ENCODE peak calls at places on chromosomes 13 and 19, in five cellular contexts. Z, H, Q, E and B are unnamed samples.

GRCh38 chr13:109412232-109412935 is 374.0 kb downstream of the IRS2 start:
- DNase-seq in Z (peak), H (peak), Q (peak), E (peak), B (peak)

GRCh38 chr13:44667950-44668349 is 91.8 kb upstream of the TSC22D1 start:
- DNase-seq in Z (no peak), H (no peak), Q (peak), E (peak), B (peak)

GRCh38 chr19:28318469-28319179 is 894.3 kb downstream of the UQCRFS1 start:
- DNase-seq in Z (no peak), H (no peak), Q (no peak), E (no peak), B (no peak)

GRCh38 chr13:110806636-110807035 is 93.1 kb downstream of the ING1 start:
- DNase-seq in Z (no peak), H (no peak), Q (no peak), E (no peak), B (no peak)

GRCh38 chr13:99900960-99901359 is 70.6 kb downstream of the ZIC5 start:
- DNase-seq in Z (no peak), H (no peak), Q (no peak), E (no peak), B (no peak)

GRCh38 chr19:7868326-7868670 is 5.9 kb downstream of the PRR36 start:
- DNase-seq in Z (peak), H (no peak), Q (peak), E (no peak), B (peak)

GRCh38 chr19:11024259-11024658 is 63.4 kb downstream of the SMARCA4 start:
- DNase-seq in Z (no peak), H (no peak), Q (no peak), E (no peak), B (no peak)

GRCh38 chr13:90974249-90974954 is 373.1 kb upstream of the MIR17HG start:
- DNase-seq in Z (no peak), H (no peak), Q (no peak), E (no peak), B (no peak)

GRCh38 chr13:110922506-110922905 is 7.6 kb upstream of the ANKRD10 start:
- DNase-seq in Z (peak), H (no peak), Q (no peak), E (no peak), B (no peak)

GRCh38 chr19:29564574-29565005 is 38.8 kb downstream of the VSTM2B start:
- DNase-seq in Z (no peak), H (no peak), Q (no peak), E (no peak), B (no peak)

GRCh38 chr13:30004204-30004603 is 153.8 kb upstream of the UBL3 start:
- DNase-seq in Z (no peak), H (no peak), Q (no peak), E (no peak), B (no peak)

GRCh38 chr13:47076536-47076935 is 179.7 kb upstream of the HTR2A start:
- DNase-seq in Z (no peak), H (no peak), Q (peak), E (no peak), B (no peak)

GRCh38 chr13:51676739-51677138 is 92.5 kb downstream of the WDFY2 start:
- DNase-seq in Z (no peak), H (no peak), Q (no peak), E (no peak), B (no peak)

GRCh38 chr13:94110011-94110410 is 369.5 kb downstream of the DCT start:
- DNase-seq in Z (no peak), H (no peak), Q (no peak), E (no peak), B (no peak)

GRCh38 chr13:114200673-114201005 is 21.6 kb downstream of the CFAP97D2 start:
- DNase-seq in Z (no peak), H (no peak), Q (no peak), E (no peak), B (no peak)

GRCh38 chr19:16898306-16899015 is 9.7 kb downstream of the F2RL3 start:
- DNase-seq in Z (no peak), H (no peak), Q (no peak), E (no peak), B (no peak)

GRCh38 chr13:107835339-107836018 is 379.9 kb downstream of the LIG4 start:
- DNase-seq in Z (no peak), H (no peak), Q (no peak), E (no peak), B (peak)

GRCh38 chr13:26749905-26750304 is 10.7 kb downstream of the GPR12 start:
- DNase-seq in Z (no peak), H (no peak), Q (no peak), E (no peak), B (no peak)

GRCh38 chr13:113225515-113225914 is 16.1 kb downstream of the CUL4A start:
- DNase-seq in Z (no peak), H (no peak), Q (no peak), E (no peak), B (no peak)

GRCh38 chr13:75432045-75432444 is 49.9 kb downstream of the TBC1D4 start:
- DNase-seq in Z (no peak), H (no peak), Q (no peak), E (no peak), B (peak)

GRCh38 chr19:35135389-35135909 is 590 bp upstream of the LGI4 start:
- DNase-seq in Z (peak), H (no peak), Q (peak), E (peak), B (peak)

GRCh38 chr13:69997061-69997460 is 110.6 kb upstream of the ATXN8OS start:
- DNase-seq in Z (no peak), H (no peak), Q (no peak), E (no peak), B (no peak)

GRCh38 chr19:17605117-17605516 is 49.7 kb downstream of the COLGALT1 start:
- DNase-seq in Z (no peak), H (no peak), Q (no peak), E (no peak), B (no peak)

GRCh38 chr13:39374741-39375189 is 228.2 kb downstream of the LHFPL6 start:
- DNase-seq in Z (no peak), H (no peak), Q (peak), E (no peak), B (no peak)

GRCh38 chr19:47075179-47075811 is 26.9 kb upstream of the TMEM160 start:
- DNase-seq in Z (no peak), H (no peak), Q (no peak), E (no peak), B (no peak)

GRCh38 chr13:41224113-41225110 is 30.0 kb upstream of the KBTBD7 start:
- DNase-seq in Z (no peak), H (no peak), Q (peak), E (no peak), B (peak)

GRCh38 chr13:56351041-56351440 is 789.7 kb upstream of the PRR20A start:
- DNase-seq in Z (peak), H (peak), Q (no peak), E (no peak), B (no peak)

GRCh38 chr19:28963481-28964245 is 249.3 kb downstream of the UQCRFS1 start:
- DNase-seq in Z (no peak), H (no peak), Q (no peak), E (no peak), B (no peak)

GRCh38 chr19:12834418-12834943 is at the start of gene RTBDN:
- DNase-seq in Z (peak), H (no peak), Q (no peak), E (no peak), B (no peak)

GRCh38 chr19:54203151-54203611 is 2.5 kb downstream of the RPS9 start:
- DNase-seq in Z (no peak), H (no peak), Q (no peak), E (no peak), B (no peak)

GRCh38 chr19:49589391-49589790 is 1.6 kb upstream of the PRR12 start:
- DNase-seq in Z (no peak), H (no peak), Q (peak), E (no peak), B (no peak)

GRCh38 chr13:32134991-32135390 is 103.4 kb downstream of the FRY start:
- DNase-seq in Z (no peak), H (no peak), Q (peak), E (no peak), B (peak)

GRCh38 chr13:85806553-85807175 is 7.4 kb upstream of the SLITRK6 start:
- DNase-seq in Z (no peak), H (no peak), Q (peak), E (peak), B (peak)

GRCh38 chr13:100811906-100812305 is 137.3 kb upstream of the TMTC4 start:
- DNase-seq in Z (no peak), H (no peak), Q (no peak), E (no peak), B (no peak)

GRCh38 chr13:98918771-98919170 is 59.1 kb downstream of the DOCK9 start:
- DNase-seq in Z (no peak), H (no peak), Q (no peak), E (no peak), B (no peak)

GRCh38 chr19:6963259-6963852 is 57.9 kb downstream of the MBD3L2B start:
- DNase-seq in Z (no peak), H (no peak), Q (no peak), E (no peak), B (no peak)

DNA sequence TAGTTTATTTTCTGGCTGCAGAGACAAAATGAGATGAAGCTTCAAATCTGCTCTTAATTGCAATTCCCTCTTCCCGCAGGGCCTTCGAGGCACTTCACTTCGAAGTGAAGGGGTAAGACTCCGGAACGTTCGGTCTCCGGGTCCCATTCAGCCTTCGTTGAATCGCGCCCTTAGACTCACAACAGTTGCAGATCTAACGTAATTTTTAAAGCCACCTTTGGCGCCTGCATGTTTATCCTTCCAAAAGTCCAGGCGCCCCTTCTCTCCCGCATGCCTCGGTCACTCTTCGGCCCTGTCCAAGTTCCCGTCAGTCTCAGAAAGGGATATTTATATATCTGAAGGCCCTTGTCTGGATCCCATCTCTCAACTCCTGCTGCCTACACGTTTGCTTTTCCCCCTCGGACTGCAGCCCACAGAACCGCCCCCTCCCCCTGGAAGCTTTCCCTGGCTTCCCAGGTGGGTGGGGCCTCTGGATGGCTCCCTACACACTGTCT is 912 bp upstream of the KCTD12 start:
- DNase-seq in Z (peak), H (no peak), Q (no peak), E (peak), B (no peak)
- H2BK12ac ChIP-seq in Z (no peak), H (no peak), Q (no peak), E (no peak), B (no peak)

DNA sequence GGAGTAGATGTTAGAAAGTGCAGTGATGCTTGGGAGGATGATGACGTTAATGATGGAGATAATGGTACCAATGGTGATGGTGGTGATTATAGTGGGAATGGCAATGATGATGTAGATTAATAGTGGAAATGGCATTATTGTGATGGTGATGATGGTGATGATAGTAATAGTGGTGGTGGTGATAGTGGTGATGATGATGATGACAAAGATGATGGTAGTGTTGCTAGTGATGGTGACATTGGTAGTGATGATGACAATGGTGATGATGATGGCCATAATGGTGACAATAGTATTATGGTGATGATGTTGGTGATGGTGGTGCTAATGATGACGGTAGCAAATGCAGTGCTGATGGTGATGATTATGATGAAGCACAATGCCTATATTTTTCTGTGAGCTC is 7.6 kb downstream of the CEACAM18 start:
- DNase-seq in Z (no peak), H (no peak), Q (no peak), E (no peak), B (no peak)
- H2BK12ac ChIP-seq in Z (no peak), H (no peak), Q (no peak), E (no peak), B (no peak)

GRCh38 chr19:48510421-48511268 is 990 bp downstream of the LMTK3 start:
- DNase-seq in Z (peak), H (no peak), Q (peak), E (no peak), B (peak)

GRCh38 chr19:48511800-48512503 is at the start of gene LMTK3:
- DNase-seq in Z (peak), H (no peak), Q (no peak), E (no peak), B (peak)

GRCh38 chr19:48512504-48513288 is 1.1 kb upstream of the LMTK3 start:
- DNase-seq in Z (no peak), H (no peak), Q (peak), E (no peak), B (no peak)

GRCh38 chr19:48509467-48510194 is 2.0 kb downstream of the LMTK3 start:
- DNase-seq in Z (peak), H (no peak), Q (no peak), E (no peak), B (no peak)

GRCh38 chr19:48511321-48511731 is 309 bp downstream of the LMTK3 start:
- DNase-seq in Z (no peak), H (no peak), Q (peak), E (no peak), B (no peak)
- H2BK12ac ChIP-seq in Z (no peak), H (no peak), Q (no peak), E (no peak), B (no peak)

GRCh38 chr13:43083750-43084149 is 60.4 kb downstream of the DNAJC15 start:
- DNase-seq in Z (no peak), H (no peak), Q (no peak), E (no peak), B (no peak)
- H2BK12ac ChIP-seq in Z (no peak), H (no peak), Q (no peak), E (no peak), B (no peak)

GRCh38 chr13:63287926-63288325 is 1872.3 kb upstream of the PCDH20 start:
- DNase-seq in Z (no peak), H (no peak), Q (no peak), E (no peak), B (peak)
- H2BK12ac ChIP-seq in Z (no peak), H (no peak), Q (no peak), E (no peak), B (no peak)

GRCh38 chr13:33677215-33677614 is 140.7 kb upstream of the RFC3 start:
- DNase-seq in Z (no peak), H (no peak), Q (no peak), E (no peak), B (no peak)
- H2BK12ac ChIP-seq in Z (no peak), H (no peak), Q (no peak), E (no peak), B (no peak)

GRCh38 chr19:982567-983170 is 1.5 kb upstream of the WDR18 start:
- DNase-seq in Z (peak), H (peak), Q (peak), E (peak), B (peak)
- H2BK12ac ChIP-seq in Z (no peak), H (no peak), Q (peak), E (no peak), B (peak)

GRCh38 chr13:27928353-27928804 is 8.6 kb downstream of the PDX1 start:
- DNase-seq in Z (no peak), H (no peak), Q (no peak), E (no peak), B (no peak)

GRCh38 chr13:27926644-27927434 is 7.0 kb downstream of the PDX1 start:
- DNase-seq in Z (peak), H (no peak), Q (no peak), E (peak), B (no peak)

GRCh38 chr13:27928805-27929753 is 9.3 kb downstream of the PDX1 start:
- DNase-seq in Z (peak), H (no peak), Q (no peak), E (no peak), B (no peak)

GRCh38 chr13:27927444-27928352 is 7.9 kb downstream of the PDX1 start:
- DNase-seq in Z (peak), H (no peak), Q (no peak), E (peak), B (no peak)

GRCh38 chr13:27929868-27930267 is 10.1 kb downstream of the PDX1 start:
- DNase-seq in Z (no peak), H (no peak), Q (no peak), E (no peak), B (no peak)
- H2BK12ac ChIP-seq in Z (no peak), H (no peak), Q (no peak), E (no peak), B (no peak)